ENCODE peak calls at places on chromosomes 12 and 14, in four cellular contexts. Z is stimulated activated memory B cell treated with anti-CD40 and anti-IgM and Interleukin-4, amounts not matched to agents 10 μg/mL and 1 μg/mL and 100 μg/mL, for 72 hours; O is activated CD4-positive, alpha-beta T cell treated with anti-CD3 and anti-CD28 coated beads for 36 hours; A is stimulated activated effector memory CD8-positive, alpha-beta T cell treated with anti-CD3 and anti-CD28 coated beads, Interleukin-12 subunit alpha, Interleukin-12 subunit beta, amount 100 ng/mL, for 72 hours. M is an unnamed sample.

GRCh38 chr12:96522283-96522682 is 32.9 kb downstream of the CFAP54 start:
- ATAC-seq in Z (no peak), O (no peak), A (no peak), M (no peak)

GRCh38 chr12:47610847-47611246 is 95.0 kb downstream of the RPAP3 start:
- ATAC-seq in A (no peak), Z (peak; percentile 50), O (peak; percentile 80), M (peak; percentile 40)

GRCh38 chr12:45745861-45746277 is 16.4 kb downstream of the ARID2 start:
- ATAC-seq in A (no peak), O (peak; percentile 61), Z (no peak), M (no peak)

GRCh38 chr14:23195552-23196101 is 12.2 kb upstream of the SLC7A8 start:
- ATAC-seq in A (no peak), O (no peak), Z (no peak), M (no peak)

GRCh38 chr14:85535916-85536834 is 6.2 kb downstream of the FLRT2 start:
- ATAC-seq in O (no peak), A (no peak), Z (no peak), M (no peak)

GRCh38 chr14:99596772-99597171 is 7.2 kb downstream of the CCDC85C start:
- ATAC-seq in Z (no peak), O (no peak), A (no peak), M (no peak)

GRCh38 chr12:128976120-128976519 is 122.8 kb downstream of the GLT1D1 start:
- ATAC-seq in Z (no peak), O (peak; percentile 71), A (peak; percentile 58), M (no peak)

GRCh38 chr14:75163677-75164076 is 12.7 kb downstream of the TMED10 start:
- ATAC-seq in O (no peak), Z (no peak), A (no peak), M (no peak)

GRCh38 chr12:123519151-123520001 is 14.1 kb downstream of the RILPL1 start:
- ATAC-seq in O (no peak), A (no peak), Z (no peak), M (no peak)

GRCh38 chr14:86858591-86858990 is 1134.4 kb downstream of the GALC start:
- ATAC-seq in A (no peak), O (no peak), Z (no peak), M (no peak)

GRCh38 chr12:51275088-51275487 is 4.9 kb upstream of the SMAGP start:
- ATAC-seq in Z (no peak), O (no peak), A (no peak), M (no peak)

GRCh38 chr14:65032319-65032718 is 45.6 kb downstream of the FNTB start:
- ATAC-seq in O (no peak), Z (no peak), A (no peak), M (no peak)

GRCh38 chr14:61866932-61867920 is 105.0 kb downstream of the SNAPC1 start:
- ATAC-seq in Z (peak; percentile 78), O (no peak), A (no peak), M (peak; percentile 26)

GRCh38 chr12:88235183-88235833 is 93.2 kb downstream of the TMTC3 start:
- ATAC-seq in O (peak; percentile 85), Z (peak; percentile 52), A (peak; percentile 92), M (peak; percentile 90)

GRCh38 chr14:21846227-21846885 is 172.7 kb upstream of the OR4E1 start:
- ATAC-seq in O (peak; percentile 81), Z (no peak), A (peak; percentile 87), M (peak; percentile 83)

GRCh38 chr14:35789651-35790050 is 19.4 kb downstream of the RALGAPA1 start:
- ATAC-seq in O (no peak), Z (no peak), A (peak; percentile 86), M (peak; percentile 69)

GRCh38 chr12:1131811-1132224 is 140.8 kb downstream of the ERC1 start:
- ATAC-seq in A (no peak), Z (no peak), O (no peak), M (no peak)

GRCh38 chr14:39731912-39732311 is 299.7 kb upstream of the FBXO33 start:
- ATAC-seq in A (no peak), Z (no peak), O (no peak), M (no peak)

GRCh38 chr12:92218394-92219077 is 72.9 kb upstream of the BTG1 start:
- ATAC-seq in Z (peak; percentile 60), O (peak; percentile 96), A (peak; percentile 98), M (peak; percentile 98)

GRCh38 chr12:23964812-23965211 is 15.3 kb upstream of the SOX5 start:
- ATAC-seq in O (no peak), A (no peak), Z (peak; percentile 34), M (no peak)

GRCh38 chr12:58074259-58074658 is 132.9 kb downstream of the ATP23 start:
- ATAC-seq in Z (no peak), A (no peak), O (no peak), M (no peak)

GRCh38 chr12:6425588-6426531 is 18.9 kb upstream of the CD27 start:
- ATAC-seq in O (no peak), Z (peak; percentile 73), A (no peak), M (no peak)

GRCh38 chr12:56321027-56321426 is 5.2 kb upstream of the CNPY2 start:
- ATAC-seq in Z (no peak), O (peak; percentile 29), A (peak; percentile 29), M (peak; percentile 69)

GRCh38 chr14:75236897-75237296 is 41.7 kb upstream of the FOS start:
- ATAC-seq in A (no peak), O (no peak), Z (no peak), M (no peak)

GRCh38 chr14:50675597-50675996 is 7.5 kb upstream of the SAV1 start:
- ATAC-seq in Z (no peak), A (no peak), O (no peak), M (no peak)

GRCh38 chr12:109462868-109463692 is 14.0 kb downstream of the KCTD10 start:
- ATAC-seq in A (no peak), Z (no peak), O (peak; percentile 78), M (peak; percentile 52)

GRCh38 chr14:55383541-55384140 is 28.0 kb downstream of the ATG14 start:
- ATAC-seq in O (no peak), Z (no peak), A (no peak), M (no peak)

GRCh38 chr12:122686538-122686937 is 16.6 kb downstream of the HCAR2 start:
- ATAC-seq in Z (no peak), A (no peak), O (no peak), M (no peak)

GRCh38 chr12:31759621-31760459 is 31.0 kb upstream of the AMN1 start:
- ATAC-seq in Z (no peak), A (no peak), O (no peak), M (no peak)

GRCh38 chr14:77241955-77242354 is 29.1 kb downstream of the NGB start:
- ATAC-seq in O (no peak), Z (no peak), A (no peak), M (no peak)

M was measured in activated T-helper 17 cell treated with anti-CD3 and anti-CD28 coated beads, Interleukin-2, amount 50 U/mL, for 72 hours.